ENCODE peak calls at places on chromosomes 1 and 21, in four cellular contexts. Z, E, L and Y are unnamed samples.

GRCh38 chr1:16078925-16079656 is 5.6 kb upstream of the FAM131C start:
- DNase-seq in Z (peak; percentile 70), E (peak; percentile 78), L (peak; percentile 35), Y (peak; percentile 90)

GRCh38 chr1:185528084-185528656 is 206.0 kb upstream of the HMCN1 start:
- DNase-seq in Z (no peak), L (no peak), E (no peak), Y (no peak)

GRCh38 chr1:166457700-166458099 is 290.9 kb upstream of the FAM78B start:
- DNase-seq in Z (no peak), L (no peak), E (no peak), Y (no peak)

GRCh38 chr21:41943468-41944250 is 10.2 kb downstream of the C2CD2 start:
- DNase-seq in Z (no peak), E (no peak), L (no peak), Y (peak; percentile 70)

GRCh38 chr1:7223334-7224080 is 438.3 kb downstream of the CAMTA1 start:
- DNase-seq in L (no peak), Z (no peak), E (no peak), Y (no peak)

GRCh38 chr1:246284021-246284420 is 223.1 kb downstream of the SMYD3 start:
- DNase-seq in E (no peak), L (no peak), Z (no peak), Y (no peak)

GRCh38 chr1:30677471-30677870 is 45.9 kb downstream of the MATN1 start:
- DNase-seq in E (no peak), Z (no peak), L (no peak), Y (no peak)

GRCh38 chr1:241596633-241597032 is 43.5 kb downstream of the CHML start:
- DNase-seq in L (no peak), E (no peak), Z (no peak), Y (no peak)

GRCh38 chr21:17921579-17922530 is 102.7 kb upstream of the C21orf91 start:
- DNase-seq in Z (no peak), L (no peak), E (no peak), Y (no peak)

GRCh38 chr21:18369115-18369514 is 34.5 kb downstream of the TMPRSS15 start:
- DNase-seq in L (no peak), E (peak; percentile 17), Z (no peak), Y (peak; percentile 42)

GRCh38 chr1:205975387-205975998 is 27.7 kb downstream of the RAB7B start:
- DNase-seq in L (no peak), E (no peak), Z (no peak), Y (no peak)

GRCh38 chr1:243490748-243491686 is 235.2 kb downstream of the SDCCAG8 start:
- DNase-seq in Z (no peak), L (no peak), E (peak; percentile 55), Y (no peak)

GRCh38 chr1:91827094-91828006 is 58.6 kb downstream of the TGFBR3 start:
- DNase-seq in Z (no peak), L (no peak), E (no peak), Y (peak; percentile 71)

GRCh38 chr1:94797286-94797685 is 22.9 kb upstream of the SLC44A3 start:
- DNase-seq in Z (no peak), L (no peak), E (no peak), Y (no peak)

GRCh38 chr1:90494748-90495282 is 222.3 kb downstream of the BARHL2 start:
- DNase-seq in L (no peak), Z (no peak), E (no peak), Y (no peak)

GRCh38 chr21:38499296-38499695 is 1.0 kb upstream of the ERG start:
- DNase-seq in Z (no peak), E (no peak), L (no peak), Y (no peak)

GRCh38 chr1:29271724-29272123 is 35.4 kb downstream of the PTPRU start:
- DNase-seq in E (peak; percentile 84), Z (no peak), L (no peak), Y (peak; percentile 90)

GRCh38 chr21:46145840-46146691 is 9.3 kb downstream of the FTCD start:
- DNase-seq in L (no peak), E (no peak), Z (no peak), Y (no peak)

GRCh38 chr1:184270556-184270955 is 116.3 kb upstream of the C1orf21 start:
- DNase-seq in L (no peak), E (peak; percentile 29), Z (no peak), Y (peak; percentile 12)

GRCh38 chr1:54542120-54542961 is 5.7 kb upstream of the ACOT11 start:
- DNase-seq in L (no peak), Z (peak; percentile 52), E (peak; percentile 85), Y (peak; percentile 92)

GRCh38 chr1:59146651-59147358 is 150.1 kb upstream of the FGGY start:
- DNase-seq in E (peak; percentile 61), L (no peak), Z (peak; percentile 54), Y (peak; percentile 70)

GRCh38 chr1:66623812-66624211 is 89.9 kb downstream of the SGIP1 start:
- DNase-seq in E (no peak), Z (no peak), L (no peak), Y (no peak)

GRCh38 chr1:19435181-19435580 is 50.2 kb downstream of the CAPZB start:
- DNase-seq in L (no peak), Z (no peak), E (no peak), Y (no peak)

GRCh38 chr1:99122039-99122438 is 117.4 kb upstream of the PLPPR5 start:
- DNase-seq in E (no peak), L (no peak), Z (no peak), Y (no peak)

GRCh38 chr1:193558491-193559028 is 372.1 kb upstream of the B3GALT2 start:
- DNase-seq in Z (no peak), L (no peak), E (no peak), Y (no peak)

GRCh38 chr1:221279146-221279545 is 399.9 kb downstream of the HLX start:
- DNase-seq in E (no peak), Z (no peak), L (no peak), Y (no peak)

GRCh38 chr1:192904438-192904895 is 95.6 kb downstream of the RGS2 start:
- DNase-seq in E (no peak), Z (no peak), L (no peak), Y (no peak)

GRCh38 chr1:160400284-160400645 is at the start of gene VANGL2:
- DNase-seq in Z (peak; percentile 72), E (peak; percentile 98), L (peak; percentile 54), Y (peak; percentile 93)

GRCh38 chr1:231315887-231316286 is 21.8 kb downstream of the EXOC8 start:
- DNase-seq in L (no peak), Z (peak; percentile 41), E (peak; percentile 66), Y (peak; percentile 41)

GRCh38 chr1:39671793-39672550 is at the start of gene NT5C1A:
- DNase-seq in E (peak; percentile 77), L (no peak), Z (peak; percentile 65), Y (peak; percentile 66)